ENCODE peak calls at places on chromosomes 1 and 21, in five cellular contexts. X is NCI-H1092; L is stimulated activated CD4-positive, alpha-beta T cell treated with anti-CD3 and anti-CD28 coated beads, Interleukin-1b, Interleukin-23, amount 100 ng/mL, for 24 hours; Q is brain microvascular endothelial cell; V is GM23338. T is an unnamed sample.

GRCh38 chr21:43297411-43297981 is 128.7 kb downstream of the CRYAA start:
- DNase-seq in X (no peak), L (no peak), Q (no peak), V (no peak), T (no peak)

GRCh38 chr1:25566186-25566729 is 22.9 kb downstream of the LDLRAP1 start:
- DNase-seq in X (no peak), L (no peak), Q (no peak), V (no peak), T (no peak)

GRCh38 chr1:110602466-110602865 is 3.7 kb downstream of the KCNA2 start:
- DNase-seq in X (no peak), L (no peak), Q (no peak), V (no peak), T (no peak)

GRCh38 chr1:203295796-203296195 is 9.5 kb upstream of the BTG2 start:
- DNase-seq in X (no peak), L (no peak), Q (no peak), V (no peak), T (no peak)

GRCh38 chr21:33644383-33645074 is 2.2 kb downstream of the ITSN1 start:
- DNase-seq in X (no peak), L (no peak), Q (peak), V (peak), T (peak)

GRCh38 chr21:44400791-44401385 is 47.5 kb downstream of the TRPM2 start:
- DNase-seq in X (no peak), L (no peak), Q (no peak), V (no peak), T (no peak)

GRCh38 chr1:185144233-185144632 is 12.5 kb downstream of the TRMT1L start:
- DNase-seq in X (no peak), L (no peak), Q (no peak), V (no peak), T (no peak)

GRCh38 chr1:1665815-1666251 is 7.0 kb upstream of the CDK11B start:
- DNase-seq in X (no peak), L (no peak), Q (no peak), V (peak), T (no peak)

GRCh38 chr1:64983110-64983509 is 16.8 kb upstream of the JAK1 start:
- DNase-seq in X (no peak), L (no peak), Q (peak), V (no peak), T (peak)

GRCh38 chr1:24003331-24003972 is 23.3 kb upstream of the SRSF10 start:
- DNase-seq in X (peak), L (no peak), Q (peak), V (peak), T (no peak)

GRCh38 chr1:3942416-3943122 is 42.5 kb upstream of the C1orf174 start:
- DNase-seq in X (no peak), L (no peak), Q (no peak), V (no peak), T (no peak)

GRCh38 chr1:238777551-238777950 is 608.8 kb upstream of the CHRM3 start:
- DNase-seq in X (no peak), L (no peak), Q (no peak), V (no peak), T (no peak)

GRCh38 chr1:238991730-238992490 is 394.5 kb upstream of the CHRM3 start:
- DNase-seq in X (no peak), L (no peak), Q (no peak), V (no peak), T (no peak)

GRCh38 chr1:29503441-29503840 is 267.1 kb downstream of the PTPRU start:
- DNase-seq in X (peak), L (no peak), Q (no peak), V (no peak), T (no peak)

GRCh38 chr1:27600500-27601175 is 3.3 kb downstream of the AHDC1 start:
- DNase-seq in X (no peak), L (no peak), Q (no peak), V (peak), T (no peak)

GRCh38 chr21:37032877-37033471 is 26.5 kb downstream of the RIPPLY3 start:
- DNase-seq in X (no peak), L (no peak), Q (peak), V (no peak), T (peak)

GRCh38 chr1:223337174-223337869 is 26.7 kb downstream of the SUSD4 start:
- DNase-seq in X (no peak), L (no peak), Q (no peak), V (no peak), T (no peak)

GRCh38 chr1:57222801-57223200 is 201.1 kb downstream of the DAB1 start:
- DNase-seq in X (no peak), L (no peak), Q (no peak), V (no peak), T (no peak)

GRCh38 chr1:153565529-153566374 is at the start of gene S100A2:
- DNase-seq in X (peak), L (no peak), Q (peak), V (no peak), T (no peak)

T was measured in BJ.